ENCODE peak calls at places on chromosome 19, in five cellular contexts. P is ascending aorta, K is Panc1, L is hepatocyte, E is ovary. X is an unnamed sample.

GRCh38 chr19:33297401-33298145 is 4.8 kb downstream of the CEBPA start:
- DNase-seq in P (no peak), K (no peak), L (peak; percentile 59), E (no peak), X (no peak)

GRCh38 chr19:54521022-54521859 is 18.6 kb downstream of the LAIR2 start:
- DNase-seq in P (no peak), K (no peak), L (no peak), E (no peak), X (no peak)

GRCh38 chr19:16945762-16946465 is 57.1 kb downstream of the F2RL3 start:
- DNase-seq in P (no peak), K (no peak), L (no peak), E (no peak), X (no peak)

GRCh38 chr19:50657672-50658437 is 8.6 kb downstream of the C19orf81 start:
- DNase-seq in P (peak; percentile 73), K (peak; percentile 48), L (peak; percentile 99), E (peak; percentile 60), X (peak; percentile 87)

GRCh38 chr19:5915782-5916165 is 1.7 kb downstream of the CAPS start:
- DNase-seq in P (no peak), K (no peak), L (no peak), E (no peak), X (no peak)

GRCh38 chr19:34600366-34600765 is 76.6 kb downstream of the SCGB2B2 start:
- DNase-seq in P (no peak), K (no peak), L (no peak), E (no peak), X (no peak)

GRCh38 chr19:35995655-35995993 is 636 bp downstream of the SDHAF1 start:
- DNase-seq in P (no peak), K (no peak), L (peak; percentile 69), E (peak; percentile 59), X (peak; percentile 54)

GRCh38 chr19:19668230-19669012 is at the start of gene ZNF101:
- DNase-seq in P (peak; percentile 79), K (peak; percentile 41), L (peak; percentile 96), E (peak; percentile 89), X (peak; percentile 94)

GRCh38 chr19:18500820-18501219 is 21.1 kb downstream of the ELL start:
- DNase-seq in P (no peak), K (no peak), L (no peak), E (peak; percentile 74), X (no peak)

GRCh38 chr19:46955114-46955812 is 64.4 kb upstream of the NPAS1 start:
- DNase-seq in P (no peak), K (no peak), L (no peak), E (no peak), X (no peak)

GRCh38 chr19:45769821-45770191 is 754 bp upstream of the SIX5 start:
- DNase-seq in P (no peak), K (no peak), L (peak; percentile 71), E (peak; percentile 72), X (no peak)

GRCh38 chr19:46717716-46718143 is 816 bp upstream of the PRKD2 start:
- DNase-seq in P (no peak), K (no peak), L (no peak), E (no peak), X (no peak)

GRCh38 chr19:55649579-55650557 is 1.9 kb downstream of the CCDC106 start:
- DNase-seq in P (no peak), K (no peak), L (no peak), E (no peak), X (no peak)

GRCh38 chr19:52535831-52536800 is 8.6 kb downstream of the ZNF808 start:
- DNase-seq in P (peak; percentile 70), K (no peak), L (peak; percentile 94), E (peak; percentile 79), X (peak; percentile 82)

GRCh38 chr19:17671906-17672305 is 16.2 kb downstream of the UNC13A start:
- DNase-seq in P (no peak), K (no peak), L (no peak), E (no peak), X (no peak)

GRCh38 chr19:1401138-1401888 is at the start of gene GAMT:
- DNase-seq in P (no peak), K (no peak), L (peak; percentile 81), E (no peak), X (no peak)

GRCh38 chr19:38707512-38708114 is 36.7 kb downstream of the CAPN12 start:
- DNase-seq in P (no peak), K (no peak), L (no peak), E (no peak), X (peak; percentile 64)

GRCh38 chr19:18999896-19000620 is 33.3 kb downstream of the SUGP2 start:
- DNase-seq in P (no peak), K (no peak), L (no peak), E (no peak), X (no peak)

GRCh38 chr19:46654621-46655152 is 6.3 kb downstream of the DACT3 start:
- DNase-seq in P (no peak), K (no peak), L (no peak), E (no peak), X (no peak)

GRCh38 chr19:34711890-34712289 is 22.2 kb upstream of the ZNF181 start:
- DNase-seq in P (no peak), K (no peak), L (no peak), E (no peak), X (no peak)

GRCh38 chr19:2663920-2664571 is 38.4 kb downstream of the GNG7 start:
- DNase-seq in P (no peak), K (no peak), L (no peak), E (no peak), X (no peak)

GRCh38 chr19:7497292-7497691 is 8.5 kb upstream of the PEX11G start:
- DNase-seq in P (no peak), K (no peak), L (no peak), E (no peak), X (no peak)

GRCh38 chr19:2962018-2962670 is 15.2 kb upstream of the TLE6 start:
- DNase-seq in P (no peak), K (no peak), L (peak; percentile 93), E (no peak), X (peak; percentile 49)

GRCh38 chr19:33040994-33041827 is 23.5 kb downstream of the RHPN2 start:
- DNase-seq in P (no peak), K (peak; percentile 82), L (peak; percentile 93), E (no peak), X (no peak)

GRCh38 chr19:13961826-13962737 is 9.8 kb downstream of the DCAF15 start:
- DNase-seq in P (no peak), K (no peak), L (peak; percentile 16), E (no peak), X (no peak)

GRCh38 chr19:43674630-43674982 is 4.6 kb upstream of the PLAUR start:
- DNase-seq in P (no peak), K (no peak), L (no peak), E (no peak), X (no peak)

GRCh38 chr19:6519289-6519688 is 11.5 kb upstream of the TNFSF9 start:
- DNase-seq in P (no peak), K (peak; percentile 89), L (no peak), E (no peak), X (no peak)

GRCh38 chr19:48961051-48961649 is 4.0 kb upstream of the FTL start:
- DNase-seq in P (no peak), K (no peak), L (no peak), E (no peak), X (no peak)
- H3K27ac ChIP-seq in P (peak overlapping the region; percentile 89), K (no peak overlapping the region), L (peak overlapping the region; percentile 100), E (no peak overlapping the region), X (no peak overlapping the region)

GRCh38 chr19:41218615-41219507 is at the start of gene AXL:
- DNase-seq in P (peak; percentile 66), K (no peak), L (peak; percentile 89), E (peak; percentile 75), X (peak; percentile 67)

GRCh38 chr19:41223431-41224234 is 4.6 kb downstream of the AXL start:
- DNase-seq in P (no peak), K (no peak), L (peak; percentile 71), E (peak; percentile 24), X (no peak)

GRCh38 chr19:41219924-41220567 is 1.0 kb downstream of the AXL start:
- DNase-seq in P (no peak), K (no peak), L (peak; percentile 49), E (peak; percentile 31), X (no peak)

GRCh38 chr19:41222240-41222639 is 3.2 kb downstream of the AXL start:
- DNase-seq in P (no peak), K (no peak), L (no peak), E (no peak), X (no peak)

DNA sequence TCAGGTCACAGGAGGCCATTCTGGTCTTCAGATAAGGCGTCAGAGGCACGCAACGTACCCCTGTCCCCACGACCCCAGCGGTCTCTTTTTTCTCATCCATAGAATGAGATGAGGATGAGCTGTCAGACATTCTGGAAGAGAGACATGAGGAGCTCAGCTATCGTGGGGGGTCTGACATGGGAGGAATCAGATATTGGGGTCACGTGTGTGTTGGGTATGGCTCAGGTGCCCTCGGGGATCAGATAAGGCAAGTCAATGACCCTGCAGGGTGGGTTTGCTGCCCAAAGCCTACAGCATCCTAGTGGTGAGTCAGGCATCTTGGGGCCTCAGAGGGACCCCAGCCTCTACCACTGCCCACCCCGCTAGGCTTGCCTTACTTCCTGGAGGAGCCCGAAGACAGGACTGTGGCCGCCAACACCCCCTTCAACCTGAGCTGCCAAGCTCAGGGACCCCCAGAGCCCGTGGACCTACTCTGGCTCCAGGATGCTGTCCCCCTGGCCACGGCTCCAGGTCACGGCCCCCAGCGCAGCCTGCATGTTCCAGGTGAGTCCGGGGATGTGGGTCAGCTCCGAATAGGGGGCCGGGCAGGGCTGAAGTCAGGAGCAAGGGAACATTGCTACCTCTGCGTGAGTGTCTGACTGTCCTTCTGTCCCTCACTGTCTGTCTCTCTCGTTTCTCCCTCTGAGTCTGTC is 2.6 kb downstream of the AXL start:
- DNase-seq in P (no peak), K (no peak), L (no peak), E (no peak), X (no peak)
- H3K4me1 ChIP-seq in P (peaks cover 33% of the 10 kb centered on the region), K (peaks cover 33% of the 10 kb centered on the region), L (peaks cover 22% of the 10 kb centered on the region), E (peaks cover 8% of the 10 kb centered on the region), X (no peaks in the 10 kb centered on the region)

DNA sequence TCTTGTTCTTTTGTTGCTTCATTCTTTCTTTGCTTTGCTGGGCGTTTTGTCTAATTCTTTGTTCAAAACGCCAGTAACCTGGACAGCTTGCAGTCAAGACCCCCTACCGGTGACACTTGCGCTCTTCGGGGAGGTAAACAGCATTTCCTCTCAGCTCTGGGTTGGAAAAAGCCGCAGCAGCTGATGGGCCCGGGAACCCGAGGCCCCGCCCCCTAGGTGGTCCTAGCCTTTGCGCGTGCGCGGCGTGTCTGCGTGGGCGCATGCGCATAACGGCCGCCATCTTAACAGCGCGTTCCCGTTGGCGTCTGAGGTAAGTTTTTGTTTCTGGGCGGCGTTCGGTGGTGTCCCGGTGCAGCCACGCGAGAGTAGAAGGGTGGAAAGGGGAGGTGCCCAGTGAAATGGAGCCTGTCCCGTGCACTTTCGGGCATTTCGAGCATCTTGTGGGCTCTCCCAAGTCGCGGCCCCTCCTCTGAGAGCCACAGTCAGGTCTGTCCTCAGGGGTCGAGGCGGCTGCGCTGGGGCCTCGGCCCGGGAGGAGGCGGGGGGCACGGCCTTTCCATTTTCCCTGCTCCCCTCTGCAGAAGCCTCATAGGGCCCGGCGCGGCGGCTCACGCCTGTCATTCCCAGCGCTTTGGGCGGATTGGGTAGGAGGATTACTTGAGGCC is at the start of gene ZNF559:
- DNase-seq in P (peak; percentile 70), K (peak; percentile 70), L (peak; percentile 97), E (peak; percentile 93), X (peak; percentile 93)
- TF ChIP-seq CTCF in P (peak; percentile 22), K (no peak), L (peak; percentile 35), E (no peak), X (no peak)

DNA sequence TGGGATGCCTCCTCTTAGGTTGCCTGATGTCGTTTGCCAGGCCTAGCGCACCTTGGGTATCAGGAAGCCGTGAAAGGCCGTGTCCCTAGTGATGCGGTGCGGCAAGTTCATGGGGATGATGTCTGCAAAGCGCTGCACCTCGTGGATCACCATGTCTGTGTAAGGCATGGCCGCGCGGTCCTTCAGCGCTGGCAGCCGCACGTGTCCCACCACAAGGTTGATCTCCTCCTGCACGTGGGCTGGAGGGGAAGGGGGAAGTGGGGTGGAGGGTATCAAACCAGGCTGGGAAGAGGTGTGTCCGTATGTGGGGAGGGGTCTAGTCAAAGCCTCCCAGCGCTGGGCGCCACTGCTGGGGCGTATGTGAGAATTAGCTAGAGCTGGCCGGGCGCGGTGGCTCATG is 23.2 kb downstream of the EGLN2 start:
- DNase-seq in P (no peak), K (no peak), L (no peak), E (no peak), X (no peak)
- H3K27ac ChIP-seq in P (no peak overlapping the region), K (no peak overlapping the region), L (peak overlapping the region; percentile 92), E (no peak overlapping the region), X (no peak overlapping the region)

X was measured in lung.